ENCODE peak calls at places on chromosomes 6 and 20, in six cellular contexts. H is endothelial cell of umbilical vein, T is A549, P is breast epithelium, L is left lung, X is fibroblast of lung. Z is an unnamed sample.

GRCh38 chr20:34954905-34955231 is 738 bp downstream of the GSS start:
- DNase-seq in H (no peak), L (no peak), T (no peak), X (peak), P (no peak), Z (peak)

GRCh38 chr6:34496103-34496685 is 30.3 kb downstream of the PACSIN1 start:
- DNase-seq in P (no peak), L (no peak), H (no peak), X (no peak), T (no peak), Z (no peak)

GRCh38 chr6:54935739-54936138 is 89.2 kb downstream of the FAM83B start:
- DNase-seq in H (no peak), T (peak), X (peak), L (no peak), P (no peak), Z (no peak)

GRCh38 chr6:122323361-122323760 is 76.1 kb upstream of the HSF2 start:
- DNase-seq in L (no peak), T (no peak), X (peak), P (no peak), H (no peak), Z (no peak)

GRCh38 chr20:44706371-44707258 is 8.6 kb upstream of the CCN5 start:
- DNase-seq in P (no peak), T (no peak), X (no peak), H (no peak), L (no peak), Z (no peak)

GRCh38 chr20:51884561-51884960 is 82.2 kb upstream of the SALL4 start:
- DNase-seq in X (peak), L (no peak), P (no peak), T (no peak), H (no peak), Z (no peak)

GRCh38 chr20:50344232-50345071 is 153.8 kb downstream of the CEBPB start:
- DNase-seq in H (no peak), T (peak), L (no peak), X (no peak), P (no peak), Z (peak)

GRCh38 chr6:135475292-135475886 is 22.2 kb downstream of the AHI1 start:
- DNase-seq in H (no peak), P (no peak), T (no peak), X (peak), L (no peak), Z (peak)

GRCh38 chr20:10864076-10864672 is 190.4 kb upstream of the JAG1 start:
- DNase-seq in T (peak), L (peak), H (no peak), X (peak), P (no peak), Z (peak)

GRCh38 chr20:62122659-62123449 is 579 bp downstream of the LSM14B start:
- DNase-seq in H (peak), P (no peak), X (peak), T (no peak), L (no peak), Z (peak)

GRCh38 chr6:36959555-36960250 is 5.2 kb downstream of the PI16 start:
- DNase-seq in T (no peak), P (no peak), L (no peak), X (no peak), H (no peak), Z (no peak)

GRCh38 chr20:51750037-51750769 is 18.0 kb downstream of the ATP9A start:
- DNase-seq in P (peak), H (peak), L (peak), X (peak), T (peak), Z (peak)

GRCh38 chr6:29625337-29625930 is 7.5 kb downstream of the GABBR1 start:
- DNase-seq in P (no peak), H (no peak), X (no peak), T (no peak), L (no peak), Z (peak)

GRCh38 chr20:38723069-38723981 is 961 bp upstream of the SLC32A1 start:
- DNase-seq in L (no peak), P (no peak), X (peak), H (no peak), T (no peak), Z (peak)

GRCh38 chr20:2756056-2756611 is 44.3 kb downstream of the CPXM1 start:
- DNase-seq in L (no peak), H (peak), P (no peak), T (peak), X (peak), Z (peak)

GRCh38 chr6:13668291-13668928 is 43.2 kb downstream of the RANBP9 start:
- DNase-seq in T (peak), P (no peak), L (no peak), H (no peak), X (no peak), Z (no peak)

GRCh38 chr6:45786243-45786795 is 229.3 kb downstream of the CLIC5 start:
- DNase-seq in H (no peak), L (no peak), P (no peak), T (no peak), X (no peak), Z (no peak)

GRCh38 chr20:48102821-48103635 is 317.7 kb upstream of the SULF2 start:
- DNase-seq in H (no peak), T (no peak), L (no peak), X (no peak), P (no peak), Z (no peak)

GRCh38 chr6:140977425-140977824 is 1155.3 kb upstream of the GJE1 start:
- DNase-seq in H (peak), L (no peak), P (no peak), T (no peak), X (peak), Z (no peak)

GRCh38 chr6:168248148-168248620 is 71.4 kb downstream of the DACT2 start:
- DNase-seq in L (no peak), X (no peak), H (no peak), T (no peak), P (no peak), Z (no peak)

GRCh38 chr20:36322131-36322530 is 16.0 kb downstream of the DLGAP4 start:
- DNase-seq in L (no peak), T (no peak), H (no peak), P (no peak), X (no peak), Z (peak)

GRCh38 chr20:8089668-8090067 is 42.4 kb upstream of the PLCB1 start:
- DNase-seq in P (no peak), H (no peak), T (no peak), X (no peak), L (no peak), Z (no peak)

GRCh38 chr6:138512615-138513014 is 13.3 kb upstream of the NHSL1 start:
- DNase-seq in T (no peak), P (no peak), X (no peak), H (no peak), L (no peak), Z (peak)

GRCh38 chr6:21604081-21604480 is 10.5 kb downstream of the SOX4 start:
- DNase-seq in X (no peak), H (no peak), T (no peak), L (no peak), P (no peak), Z (no peak)

GRCh38 chr6:168124921-168125320 is 45.9 kb upstream of the FRMD1 start:
- DNase-seq in X (no peak), T (no peak), L (peak), H (no peak), P (peak), Z (peak)

GRCh38 chr20:14892782-14893181 is 555.4 kb upstream of the FLRT3 start:
- DNase-seq in P (no peak), T (no peak), X (no peak), H (no peak), L (no peak), Z (no peak)

GRCh38 chr6:18742406-18742805 is 355.3 kb downstream of the RNF144B start:
- DNase-seq in P (no peak), H (no peak), T (no peak), L (no peak), X (peak), Z (no peak)

GRCh38 chr6:48027704-48028435 is 83.1 kb downstream of the PTCHD4 start:
- DNase-seq in T (no peak), P (no peak), X (no peak), H (no peak), L (no peak), Z (no peak)

GRCh38 chr20:16674243-16674642 is 55.6 kb upstream of the SNRPB2 start:
- DNase-seq in H (no peak), P (no peak), X (no peak), T (no peak), L (no peak), Z (no peak)

GRCh38 chr6:11320914-11321549 is 88.6 kb upstream of the NEDD9 start:
- DNase-seq in L (no peak), P (no peak), H (no peak), T (no peak), X (no peak), Z (no peak)

GRCh38 chr20:56392282-56393132 is at the start of gene CSTF1:
- DNase-seq in H (peak), L (peak), T (peak), P (peak), X (peak), Z (peak)

GRCh38 chr6:7765575-7766325 is 39.9 kb downstream of the BMP6 start:
- DNase-seq in H (no peak), X (no peak), P (no peak), T (no peak), L (no peak), Z (no peak)

GRCh38 chr6:3610206-3610605 is 141.3 kb downstream of the PXDC1 start:
- DNase-seq in T (peak), X (peak), P (peak), H (peak), L (no peak), Z (no peak)

GRCh38 chr6:10626154-10626741 is 68.2 kb downstream of the C6orf52 start:
- DNase-seq in X (peak), P (no peak), T (no peak), L (no peak), H (no peak), Z (no peak)

GRCh38 chr6:88806728-88807127 is 156.7 kb downstream of the RNGTT start:
- DNase-seq in H (no peak), T (no peak), P (no peak), L (no peak), X (no peak), Z (no peak)

GRCh38 chr6:27872634-27873028 is 39.6 kb downstream of the OR2B2 start:
- DNase-seq in T (no peak), X (no peak), L (no peak), P (no peak), H (no peak), Z (no peak)

DNA sequence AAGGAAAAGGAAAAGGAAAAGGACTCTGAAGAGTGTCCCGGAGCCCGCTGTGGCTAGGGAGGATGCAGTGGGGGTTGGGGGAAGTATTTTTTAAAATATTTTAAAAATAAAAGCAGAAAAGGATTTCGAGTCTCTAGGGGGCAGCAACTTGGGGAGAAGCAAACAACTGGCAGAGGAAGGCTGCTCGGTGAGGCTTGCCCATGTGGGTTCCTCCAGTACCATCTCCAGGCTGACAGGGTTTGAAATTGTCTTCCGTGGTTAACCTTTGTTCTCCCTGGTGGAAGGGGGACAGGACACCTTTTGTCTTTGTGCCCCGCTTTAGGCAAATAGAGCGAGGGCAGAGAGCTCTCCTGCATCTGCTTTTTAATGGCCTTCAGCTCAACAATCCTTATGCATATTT is 60.4 kb upstream of the SNX9 start:
- DNase-seq in L (no peak), T (peak), P (no peak), H (peak), X (peak), Z (peak)
- TF ChIP-seq CTCF in L (no peak), T (peak), P (no peak), H (peak), X (peak), Z (peak)

DNA sequence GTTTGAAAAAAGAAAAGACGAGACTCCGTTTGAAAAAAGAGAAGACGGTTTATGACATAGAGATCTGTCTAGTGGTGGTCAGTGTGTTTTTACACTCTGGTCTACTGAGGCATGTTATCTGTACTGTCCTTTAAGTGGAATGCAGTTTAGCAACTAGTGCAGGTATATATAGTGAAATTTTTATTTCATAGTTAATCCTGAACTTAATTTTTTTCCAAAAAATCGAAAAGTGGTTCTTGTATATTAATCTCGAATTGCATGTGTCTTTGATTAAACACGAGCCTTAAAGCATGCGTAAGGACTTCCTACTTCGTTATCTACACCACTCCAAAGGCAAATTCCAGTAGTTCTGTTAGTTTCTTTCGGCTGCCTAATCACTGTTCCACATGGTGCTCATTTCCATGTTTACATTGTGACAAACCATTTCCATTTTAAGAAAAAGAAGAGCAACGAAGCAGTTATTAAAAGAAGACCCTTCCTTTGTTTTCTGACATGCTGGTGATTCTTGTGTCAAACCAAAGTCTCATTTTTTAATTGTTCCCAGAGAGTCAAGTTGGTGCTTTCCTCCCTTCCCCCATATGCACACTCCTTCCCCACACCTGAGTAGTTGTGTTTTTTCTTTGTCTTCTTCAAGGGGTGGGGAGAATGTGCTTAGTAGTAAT is 2.3 kb downstream of the SNX9 start:
- DNase-seq in X (peak), P (no peak), L (no peak), H (peak), T (no peak), Z (no peak)
- H3K4me3 ChIP-seq in X (peak), P (no peak), L (no peak), H (peak), T (no peak), Z (peak)

GRCh38 chr6:44004625-44005506 is 122.4 kb downstream of the MRPL14 start:
- DNase-seq in X (no peak), P (no peak), L (peak), T (peak), H (no peak), Z (peak)
- H3K27ac ChIP-seq in X (no peak), P (no peak), L (no peak), T (peak), H (no peak), Z (no peak)

GRCh38 chr20:32577657-32578056 is 7.5 kb downstream of the NOL4L start:
- DNase-seq in H (no peak), X (no peak), T (no peak), P (no peak), L (no peak), Z (no peak)

GRCh38 chr20:32575805-32576204 is 9.3 kb downstream of the NOL4L start:
- DNase-seq in P (no peak), X (no peak), L (no peak), T (no peak), H (no peak), Z (no peak)

GRCh38 chr20:32576560-32576959 is 8.6 kb downstream of the NOL4L start:
- DNase-seq in P (no peak), H (no peak), L (no peak), X (no peak), T (no peak), Z (no peak)

GRCh38 chr20:32578840-32579239 is 6.3 kb downstream of the NOL4L start:
- DNase-seq in H (no peak), P (no peak), T (no peak), X (no peak), L (no peak), Z (no peak)

DNA sequence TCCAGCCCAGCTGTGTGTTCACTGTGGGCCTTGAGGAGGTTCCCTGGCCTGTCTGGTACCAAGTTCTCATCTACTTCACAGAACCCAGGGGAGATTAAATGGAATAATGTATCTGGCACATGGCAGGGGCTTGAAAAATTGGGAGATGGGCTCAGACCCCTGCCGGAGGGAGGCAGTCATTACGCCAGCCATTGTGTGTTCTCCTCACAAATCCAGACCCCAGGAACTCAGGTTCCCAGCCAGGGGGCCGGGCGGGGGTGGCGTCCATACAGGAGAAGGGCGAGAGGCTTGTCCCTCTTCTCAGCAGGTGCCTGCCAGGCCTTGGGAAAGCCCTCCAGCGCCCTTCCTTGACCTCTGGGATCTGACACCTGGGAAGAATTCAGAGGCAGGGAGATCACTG is 8.1 kb downstream of the NOL4L start:
- DNase-seq in X (no peak), P (no peak), L (no peak), H (no peak), T (no peak), Z (peak)
- TF ChIP-seq CTCF in X (no peak), P (no peak), L (no peak), H (no peak), T (no peak), Z (peak)

Z was measured in endodermal cell.